ENCODE peak calls at places on chromosomes 6 and 20, in eight cellular contexts. W is A549; Y is stimulated activated CD4-positive, alpha-beta T cell treated with anti-CD3 and anti-CD28 coated beads, Interleukin-15, amount 100 ng/mL, for 1 hour; N is NCI-H1417; D is iPS DF 19.7; C is body of pancreas; R is activated T-cell treated with anti-CD3 and anti-CD28 coated beads, Interleukin-2, amount 50 U/mL, for 72 hours; Z is H54. K is an unnamed sample.

GRCh38 chr6:158772851-158773371 is 46.3 kb downstream of the EZR start:
- DNase-seq in Y (no peak), D (no peak), R (no peak), N (no peak), Z (no peak), C (no peak), W (no peak), K (no peak)

GRCh38 chr6:129469070-129469662 is 240.8 kb downstream of the ARHGAP18 start:
- DNase-seq in D (no peak), C (no peak), N (no peak), W (no peak), R (no peak), Y (no peak), Z (no peak), K (no peak)

GRCh38 chr6:121668259-121668658 is 232.8 kb downstream of the GJA1 start:
- DNase-seq in N (no peak), Z (no peak), Y (no peak), R (no peak), W (no peak), C (no peak), D (no peak), K (no peak)

GRCh38 chr20:24747881-24748595 is 201.0 kb upstream of the CST7 start:
- DNase-seq in C (no peak), W (no peak), N (no peak), Y (no peak), R (no peak), D (no peak), Z (no peak), K (no peak)

GRCh38 chr6:52160468-52161104 is 25.6 kb upstream of the IL17A start:
- DNase-seq in D (no peak), W (no peak), C (no peak), N (no peak), R (no peak), Y (no peak), Z (no peak), K (no peak)

GRCh38 chr20:47175501-47175900 is 181.0 kb downstream of the ZMYND8 start:
- DNase-seq in D (no peak), C (no peak), W (no peak), N (peak; percentile 12), R (no peak), Z (no peak), Y (no peak), K (no peak)

GRCh38 chr6:44265003-44265842 is at the start of gene NFKBIE:
- DNase-seq in W (peak; percentile 80), Z (peak; percentile 100), R (peak; percentile 96), N (peak; percentile 90), D (no peak), Y (peak; percentile 93), C (peak; percentile 95), K (no peak)

GRCh38 chr6:160005861-160006540 is 37.1 kb downstream of the IGF2R start:
- DNase-seq in Y (no peak), D (no peak), R (no peak), W (no peak), Z (no peak), N (no peak), C (no peak), K (no peak)

GRCh38 chr6:168355716-168356522 is 36.3 kb upstream of the DACT2 start:
- DNase-seq in R (peak; percentile 27), C (peak; percentile 67), D (no peak), Y (no peak), Z (no peak), W (peak; percentile 66), N (peak; percentile 27), K (no peak)

GRCh38 chr6:78570044-78570443 is 297.3 kb upstream of the IRAK1BP1 start:
- DNase-seq in D (peak; percentile 52), N (no peak), Y (no peak), W (no peak), R (no peak), C (no peak), Z (no peak), K (no peak)

GRCh38 chr20:60011512-60012507 is 53.6 kb downstream of the CDH26 start:
- DNase-seq in D (no peak), C (no peak), R (no peak), W (no peak), Y (no peak), Z (no peak), N (peak; percentile 20), K (no peak)

GRCh38 chr6:112626468-112627082 is 279.4 kb downstream of the RFPL4B start:
- DNase-seq in Y (no peak), N (no peak), D (no peak), Z (peak; percentile 3), R (no peak), W (no peak), C (no peak), K (no peak)

GRCh38 chr6:52076791-52077179 is 10.6 kb downstream of the PKHD1 start:
- DNase-seq in D (peak; percentile 74), R (no peak), W (no peak), Y (no peak), N (no peak), C (no peak), Z (no peak), K (no peak)

GRCh38 chr6:170227521-170227983 is 63.3 kb downstream of the DLL1 start:
- DNase-seq in Y (no peak), N (no peak), D (no peak), W (no peak), R (no peak), C (peak; percentile 32), Z (peak; percentile 24), K (no peak)

GRCh38 chr6:72984981-72985665 is 240.2 kb downstream of the KHDC1L start:
- DNase-seq in C (no peak), D (no peak), Y (no peak), R (no peak), Z (no peak), W (no peak), N (no peak), K (no peak)

GRCh38 chr20:63006611-63007471 is at the start of gene BHLHE23:
- DNase-seq in C (no peak), Y (no peak), Z (no peak), W (no peak), R (peak; percentile 20), D (no peak), N (no peak), K (no peak)

GRCh38 chr20:63429992-63430391 is 42.5 kb downstream of the KCNQ2 start:
- DNase-seq in Y (no peak), Z (no peak), R (no peak), N (no peak), D (no peak), C (no peak), W (no peak), K (no peak)

GRCh38 chr20:1293641-1294379 is 27.7 kb downstream of the SNPH start:
- DNase-seq in C (peak; percentile 33), Z (no peak), W (no peak), R (no peak), D (no peak), N (no peak), Y (no peak), K (no peak)

GRCh38 chr6:47168176-47168575 is 126.0 kb upstream of the ADGRF1 start:
- DNase-seq in C (no peak), R (no peak), W (peak; percentile 66), N (peak; percentile 29), D (no peak), Y (no peak), Z (peak; percentile 72), K (peak; percentile 77)

GRCh38 chr20:59977086-59977485 is 18.9 kb downstream of the CDH26 start:
- DNase-seq in Y (no peak), D (no peak), W (no peak), Z (no peak), N (no peak), C (no peak), R (no peak), K (no peak)

GRCh38 chr6:24494726-24495515 is at the start of gene ALDH5A1:
- DNase-seq in Y (peak; percentile 55), C (peak; percentile 63), Z (peak; percentile 30), R (peak; percentile 88), N (peak; percentile 68), D (no peak), W (peak; percentile 48), K (no peak)

GRCh38 chr6:1126036-1126435 is 185.9 kb upstream of the FOXQ1 start:
- DNase-seq in Z (no peak), N (no peak), R (no peak), C (no peak), Y (no peak), D (no peak), W (no peak), K (no peak)

GRCh38 chr20:44460795-44461141 is 14.9 kb upstream of the TTPAL start:
- DNase-seq in R (no peak), Y (no peak), N (no peak), W (peak; percentile 49), Z (no peak), C (no peak), D (no peak), K (no peak)

GRCh38 chr6:84618836-84619235 is 145.6 kb downstream of the TBX18 start:
- DNase-seq in C (no peak), N (no peak), W (no peak), D (peak; percentile 23), Y (no peak), R (no peak), Z (peak; percentile 28), K (no peak)

GRCh38 chr6:125787791-125788190 is 3.0 kb upstream of the NCOA7 start:
- DNase-seq in D (no peak), R (no peak), Z (no peak), Y (no peak), N (no peak), C (no peak), W (no peak), K (no peak)

GRCh38 chr6:100088009-100088408 is 94.0 kb upstream of the MCHR2 start:
- DNase-seq in N (no peak), R (no peak), C (no peak), D (no peak), W (no peak), Y (no peak), Z (no peak), K (no peak)

GRCh38 chr6:25973923-25974555 is 11.4 kb downstream of the TRIM38 start:
- DNase-seq in N (no peak), R (no peak), C (no peak), Y (no peak), W (no peak), D (no peak), Z (no peak), K (no peak)

GRCh38 chr6:166507809-166508373 is 78.6 kb downstream of the RAMACL start:
- DNase-seq in N (no peak), D (no peak), W (no peak), C (no peak), Z (no peak), Y (no peak), R (no peak), K (no peak)

GRCh38 chr6:166760288-166760687 is 133.2 kb upstream of the RPS6KA2 start:
- DNase-seq in Z (no peak), N (no peak), D (no peak), C (no peak), R (peak; percentile 74), W (no peak), Y (peak; percentile 34), K (no peak)

GRCh38 chr6:91487729-91488392 is 901.0 kb upstream of the MAP3K7 start:
- DNase-seq in R (no peak), W (no peak), Z (no peak), N (no peak), Y (no peak), D (no peak), C (no peak), K (no peak)

GRCh38 chr20:50308166-50308512 is 117.5 kb downstream of the CEBPB start:
- DNase-seq in C (no peak), Y (no peak), N (no peak), Z (no peak), R (no peak), D (no peak), W (no peak), K (peak; percentile 52)

GRCh38 chr20:57941572-57942381 is 232.0 kb upstream of the PMEPA1 start:
- DNase-seq in Y (no peak), W (no peak), C (no peak), R (no peak), D (no peak), Z (no peak), N (no peak), K (no peak)

GRCh38 chr6:143549630-143550268 is 38.2 kb upstream of the FUCA2 start:
- DNase-seq in Z (no peak), Y (no peak), W (no peak), N (no peak), D (no peak), R (peak; percentile 65), C (no peak), K (no peak)

GRCh38 chr6:147099974-147100373 is 104.2 kb upstream of the STXBP5 start:
- DNase-seq in W (no peak), N (no peak), D (no peak), C (no peak), Z (peak; percentile 5), R (no peak), Y (no peak), K (no peak)